ENCODE peak calls at places on chromosome 9, in nine cellular contexts. One of them, this sample, is unnamed.

GRCh38 chr9:110029815-110030480 is 178.0 kb downstream of the C9orf152 start:
- ATAC-seq in heart left ventricle: no peak
- ATAC-seq in activated naive CD8-positive, alpha-beta T cell treated with anti-CD3 and anti-CD28 coated beads, Interleukin-2, amount 50 U/mL, for 24 hours: no peak
- ATAC-seq in activated T-cell treated with anti-CD3 and anti-CD28 coated beads, Interleukin-2, amount 50 U/mL, for 4 hours: no peak
- ATAC-seq in Right ventricle myocardium inferior: peak
- ATAC-seq in omental fat pad: no peak
- ATAC-seq in CD4-positive, alpha-beta T cell: peak
- ATAC-seq in stimulated activated naive CD8-positive, alpha-beta T cell treated with anti-CD3 and anti-CD28 coated beads, Interleukin-15, amount 100 ng/mL, for 72 hours: no peak
- ATAC-seq in body of pancreas: no peak
- ATAC-seq in this sample: no peak

GRCh38 chr9:36319183-36319582 is 60.9 kb upstream of the GNE start:
- ATAC-seq in heart left ventricle: no peak
- ATAC-seq in activated naive CD8-positive, alpha-beta T cell treated with anti-CD3 and anti-CD28 coated beads, Interleukin-2, amount 50 U/mL, for 24 hours: no peak
- ATAC-seq in activated T-cell treated with anti-CD3 and anti-CD28 coated beads, Interleukin-2, amount 50 U/mL, for 4 hours: no peak
- ATAC-seq in Right ventricle myocardium inferior: no peak
- ATAC-seq in omental fat pad: no peak
- ATAC-seq in CD4-positive, alpha-beta T cell: no peak
- ATAC-seq in stimulated activated naive CD8-positive, alpha-beta T cell treated with anti-CD3 and anti-CD28 coated beads, Interleukin-15, amount 100 ng/mL, for 72 hours: no peak
- ATAC-seq in body of pancreas: no peak
- ATAC-seq in this sample: no peak

GRCh38 chr9:81116340-81117207 is 572.8 kb downstream of the TLE1 start:
- ATAC-seq in heart left ventricle: no peak
- ATAC-seq in activated naive CD8-positive, alpha-beta T cell treated with anti-CD3 and anti-CD28 coated beads, Interleukin-2, amount 50 U/mL, for 24 hours: no peak
- ATAC-seq in activated T-cell treated with anti-CD3 and anti-CD28 coated beads, Interleukin-2, amount 50 U/mL, for 4 hours: no peak
- ATAC-seq in Right ventricle myocardium inferior: no peak
- ATAC-seq in omental fat pad: no peak
- ATAC-seq in CD4-positive, alpha-beta T cell: no peak
- ATAC-seq in stimulated activated naive CD8-positive, alpha-beta T cell treated with anti-CD3 and anti-CD28 coated beads, Interleukin-15, amount 100 ng/mL, for 72 hours: no peak
- ATAC-seq in body of pancreas: no peak
- ATAC-seq in this sample: no peak

GRCh38 chr9:78919701-78920100 is 622.8 kb downstream of the PSAT1 start:
- ATAC-seq in heart left ventricle: no peak
- ATAC-seq in activated naive CD8-positive, alpha-beta T cell treated with anti-CD3 and anti-CD28 coated beads, Interleukin-2, amount 50 U/mL, for 24 hours: no peak
- ATAC-seq in activated T-cell treated with anti-CD3 and anti-CD28 coated beads, Interleukin-2, amount 50 U/mL, for 4 hours: no peak
- ATAC-seq in Right ventricle myocardium inferior: no peak
- ATAC-seq in omental fat pad: no peak
- ATAC-seq in CD4-positive, alpha-beta T cell: no peak
- ATAC-seq in stimulated activated naive CD8-positive, alpha-beta T cell treated with anti-CD3 and anti-CD28 coated beads, Interleukin-15, amount 100 ng/mL, for 72 hours: no peak
- ATAC-seq in body of pancreas: no peak
- ATAC-seq in this sample: no peak

GRCh38 chr9:99445377-99445891 is 223.4 kb downstream of the SEC61B start:
- ATAC-seq in heart left ventricle: peak
- ATAC-seq in activated naive CD8-positive, alpha-beta T cell treated with anti-CD3 and anti-CD28 coated beads, Interleukin-2, amount 50 U/mL, for 24 hours: no peak
- ATAC-seq in activated T-cell treated with anti-CD3 and anti-CD28 coated beads, Interleukin-2, amount 50 U/mL, for 4 hours: no peak
- ATAC-seq in Right ventricle myocardium inferior: peak
- ATAC-seq in omental fat pad: peak
- ATAC-seq in CD4-positive, alpha-beta T cell: no peak
- ATAC-seq in stimulated activated naive CD8-positive, alpha-beta T cell treated with anti-CD3 and anti-CD28 coated beads, Interleukin-15, amount 100 ng/mL, for 72 hours: no peak
- ATAC-seq in body of pancreas: peak
- ATAC-seq in this sample: peak

GRCh38 chr9:117491491-117491890 is 76.6 kb upstream of the ASTN2 start:
- ATAC-seq in heart left ventricle: no peak
- ATAC-seq in activated naive CD8-positive, alpha-beta T cell treated with anti-CD3 and anti-CD28 coated beads, Interleukin-2, amount 50 U/mL, for 24 hours: no peak
- ATAC-seq in activated T-cell treated with anti-CD3 and anti-CD28 coated beads, Interleukin-2, amount 50 U/mL, for 4 hours: no peak
- ATAC-seq in Right ventricle myocardium inferior: no peak
- ATAC-seq in omental fat pad: no peak
- ATAC-seq in CD4-positive, alpha-beta T cell: no peak
- ATAC-seq in stimulated activated naive CD8-positive, alpha-beta T cell treated with anti-CD3 and anti-CD28 coated beads, Interleukin-15, amount 100 ng/mL, for 72 hours: no peak
- ATAC-seq in body of pancreas: peak
- ATAC-seq in this sample: no peak

GRCh38 chr9:69076550-69076949 is 41.0 kb downstream of the FXN start:
- ATAC-seq in heart left ventricle: peak
- ATAC-seq in activated naive CD8-positive, alpha-beta T cell treated with anti-CD3 and anti-CD28 coated beads, Interleukin-2, amount 50 U/mL, for 24 hours: no peak
- ATAC-seq in activated T-cell treated with anti-CD3 and anti-CD28 coated beads, Interleukin-2, amount 50 U/mL, for 4 hours: no peak
- ATAC-seq in Right ventricle myocardium inferior: no peak
- ATAC-seq in omental fat pad: peak
- ATAC-seq in CD4-positive, alpha-beta T cell: no peak
- ATAC-seq in stimulated activated naive CD8-positive, alpha-beta T cell treated with anti-CD3 and anti-CD28 coated beads, Interleukin-15, amount 100 ng/mL, for 72 hours: no peak
- ATAC-seq in body of pancreas: no peak
- ATAC-seq in this sample: peak

GRCh38 chr9:90846770-90847419 is 45.3 kb downstream of the SYK start:
- ATAC-seq in heart left ventricle: no peak
- ATAC-seq in activated naive CD8-positive, alpha-beta T cell treated with anti-CD3 and anti-CD28 coated beads, Interleukin-2, amount 50 U/mL, for 24 hours: no peak
- ATAC-seq in activated T-cell treated with anti-CD3 and anti-CD28 coated beads, Interleukin-2, amount 50 U/mL, for 4 hours: no peak
- ATAC-seq in Right ventricle myocardium inferior: no peak
- ATAC-seq in omental fat pad: no peak
- ATAC-seq in CD4-positive, alpha-beta T cell: no peak
- ATAC-seq in stimulated activated naive CD8-positive, alpha-beta T cell treated with anti-CD3 and anti-CD28 coated beads, Interleukin-15, amount 100 ng/mL, for 72 hours: no peak
- ATAC-seq in body of pancreas: no peak
- ATAC-seq in this sample: no peak

GRCh38 chr9:18437315-18438200 is 36.4 kb upstream of the ADAMTSL1 start:
- ATAC-seq in heart left ventricle: peak
- ATAC-seq in activated naive CD8-positive, alpha-beta T cell treated with anti-CD3 and anti-CD28 coated beads, Interleukin-2, amount 50 U/mL, for 24 hours: no peak
- ATAC-seq in activated T-cell treated with anti-CD3 and anti-CD28 coated beads, Interleukin-2, amount 50 U/mL, for 4 hours: no peak
- ATAC-seq in Right ventricle myocardium inferior: peak
- ATAC-seq in omental fat pad: peak
- ATAC-seq in CD4-positive, alpha-beta T cell: no peak
- ATAC-seq in stimulated activated naive CD8-positive, alpha-beta T cell treated with anti-CD3 and anti-CD28 coated beads, Interleukin-15, amount 100 ng/mL, for 72 hours: no peak
- ATAC-seq in body of pancreas: peak
- ATAC-seq in this sample: peak

GRCh38 chr9:859251-859650 is 17.8 kb downstream of the DMRT1 start:
- ATAC-seq in heart left ventricle: no peak
- ATAC-seq in activated naive CD8-positive, alpha-beta T cell treated with anti-CD3 and anti-CD28 coated beads, Interleukin-2, amount 50 U/mL, for 24 hours: no peak
- ATAC-seq in activated T-cell treated with anti-CD3 and anti-CD28 coated beads, Interleukin-2, amount 50 U/mL, for 4 hours: no peak
- ATAC-seq in Right ventricle myocardium inferior: no peak
- ATAC-seq in omental fat pad: no peak
- ATAC-seq in CD4-positive, alpha-beta T cell: no peak
- ATAC-seq in stimulated activated naive CD8-positive, alpha-beta T cell treated with anti-CD3 and anti-CD28 coated beads, Interleukin-15, amount 100 ng/mL, for 72 hours: no peak
- ATAC-seq in body of pancreas: no peak
- ATAC-seq in this sample: no peak

GRCh38 chr9:90107021-90107771 is 502.4 kb downstream of the GADD45G start:
- ATAC-seq in heart left ventricle: peak
- ATAC-seq in activated naive CD8-positive, alpha-beta T cell treated with anti-CD3 and anti-CD28 coated beads, Interleukin-2, amount 50 U/mL, for 24 hours: no peak
- ATAC-seq in activated T-cell treated with anti-CD3 and anti-CD28 coated beads, Interleukin-2, amount 50 U/mL, for 4 hours: no peak
- ATAC-seq in Right ventricle myocardium inferior: peak
- ATAC-seq in omental fat pad: no peak
- ATAC-seq in CD4-positive, alpha-beta T cell: no peak
- ATAC-seq in stimulated activated naive CD8-positive, alpha-beta T cell treated with anti-CD3 and anti-CD28 coated beads, Interleukin-15, amount 100 ng/mL, for 72 hours: no peak
- ATAC-seq in body of pancreas: peak
- ATAC-seq in this sample: peak

GRCh38 chr9:109245300-109245897 is 75.5 kb downstream of the EPB41L4B start:
- ATAC-seq in heart left ventricle: peak
- ATAC-seq in activated naive CD8-positive, alpha-beta T cell treated with anti-CD3 and anti-CD28 coated beads, Interleukin-2, amount 50 U/mL, for 24 hours: no peak
- ATAC-seq in activated T-cell treated with anti-CD3 and anti-CD28 coated beads, Interleukin-2, amount 50 U/mL, for 4 hours: no peak
- ATAC-seq in Right ventricle myocardium inferior: peak
- ATAC-seq in omental fat pad: no peak
- ATAC-seq in CD4-positive, alpha-beta T cell: no peak
- ATAC-seq in stimulated activated naive CD8-positive, alpha-beta T cell treated with anti-CD3 and anti-CD28 coated beads, Interleukin-15, amount 100 ng/mL, for 72 hours: no peak
- ATAC-seq in body of pancreas: no peak
- ATAC-seq in this sample: no peak

GRCh38 chr9:89746385-89747116 is 141.7 kb downstream of the GADD45G start:
- ATAC-seq in heart left ventricle: peak
- ATAC-seq in activated naive CD8-positive, alpha-beta T cell treated with anti-CD3 and anti-CD28 coated beads, Interleukin-2, amount 50 U/mL, for 24 hours: no peak
- ATAC-seq in activated T-cell treated with anti-CD3 and anti-CD28 coated beads, Interleukin-2, amount 50 U/mL, for 4 hours: no peak
- ATAC-seq in Right ventricle myocardium inferior: peak
- ATAC-seq in omental fat pad: no peak
- ATAC-seq in CD4-positive, alpha-beta T cell: no peak
- ATAC-seq in stimulated activated naive CD8-positive, alpha-beta T cell treated with anti-CD3 and anti-CD28 coated beads, Interleukin-15, amount 100 ng/mL, for 72 hours: no peak
- ATAC-seq in body of pancreas: peak
- ATAC-seq in this sample: peak

GRCh38 chr9:87944096-87944495 is 26.3 kb downstream of the SPATA31C1 start:
- ATAC-seq in heart left ventricle: no peak
- ATAC-seq in activated naive CD8-positive, alpha-beta T cell treated with anti-CD3 and anti-CD28 coated beads, Interleukin-2, amount 50 U/mL, for 24 hours: no peak
- ATAC-seq in activated T-cell treated with anti-CD3 and anti-CD28 coated beads, Interleukin-2, amount 50 U/mL, for 4 hours: no peak
- ATAC-seq in Right ventricle myocardium inferior: no peak
- ATAC-seq in omental fat pad: no peak
- ATAC-seq in CD4-positive, alpha-beta T cell: no peak
- ATAC-seq in stimulated activated naive CD8-positive, alpha-beta T cell treated with anti-CD3 and anti-CD28 coated beads, Interleukin-15, amount 100 ng/mL, for 72 hours: no peak
- ATAC-seq in body of pancreas: no peak
- ATAC-seq in this sample: no peak

GRCh38 chr9:8430945-8431344 is 631.4 kb upstream of the DMAC1 start:
- ATAC-seq in heart left ventricle: no peak
- ATAC-seq in activated naive CD8-positive, alpha-beta T cell treated with anti-CD3 and anti-CD28 coated beads, Interleukin-2, amount 50 U/mL, for 24 hours: peak
- ATAC-seq in activated T-cell treated with anti-CD3 and anti-CD28 coated beads, Interleukin-2, amount 50 U/mL, for 4 hours: peak
- ATAC-seq in Right ventricle myocardium inferior: no peak
- ATAC-seq in omental fat pad: no peak
- ATAC-seq in CD4-positive, alpha-beta T cell: no peak
- ATAC-seq in stimulated activated naive CD8-positive, alpha-beta T cell treated with anti-CD3 and anti-CD28 coated beads, Interleukin-15, amount 100 ng/mL, for 72 hours: peak
- ATAC-seq in body of pancreas: no peak
- ATAC-seq in this sample: no peak

GRCh38 chr9:115946530-115946929 is 207.1 kb upstream of the PAPPA start:
- ATAC-seq in heart left ventricle: no peak
- ATAC-seq in activated naive CD8-positive, alpha-beta T cell treated with anti-CD3 and anti-CD28 coated beads, Interleukin-2, amount 50 U/mL, for 24 hours: no peak
- ATAC-seq in activated T-cell treated with anti-CD3 and anti-CD28 coated beads, Interleukin-2, amount 50 U/mL, for 4 hours: no peak
- ATAC-seq in Right ventricle myocardium inferior: no peak
- ATAC-seq in omental fat pad: no peak
- ATAC-seq in CD4-positive, alpha-beta T cell: no peak
- ATAC-seq in stimulated activated naive CD8-positive, alpha-beta T cell treated with anti-CD3 and anti-CD28 coated beads, Interleukin-15, amount 100 ng/mL, for 72 hours: no peak
- ATAC-seq in body of pancreas: no peak
- ATAC-seq in this sample: no peak

GRCh38 chr9:95370064-95370463 is 52.6 kb upstream of the FANCC start:
- ATAC-seq in heart left ventricle: no peak
- ATAC-seq in activated naive CD8-positive, alpha-beta T cell treated with anti-CD3 and anti-CD28 coated beads, Interleukin-2, amount 50 U/mL, for 24 hours: no peak
- ATAC-seq in activated T-cell treated with anti-CD3 and anti-CD28 coated beads, Interleukin-2, amount 50 U/mL, for 4 hours: no peak
- ATAC-seq in Right ventricle myocardium inferior: no peak
- ATAC-seq in omental fat pad: peak
- ATAC-seq in CD4-positive, alpha-beta T cell: no peak
- ATAC-seq in stimulated activated naive CD8-positive, alpha-beta T cell treated with anti-CD3 and anti-CD28 coated beads, Interleukin-15, amount 100 ng/mL, for 72 hours: no peak
- ATAC-seq in body of pancreas: no peak
- ATAC-seq in this sample: peak

GRCh38 chr9:90287567-90288274 is 354.9 kb downstream of the DIRAS2 start:
- ATAC-seq in heart left ventricle: no peak
- ATAC-seq in activated naive CD8-positive, alpha-beta T cell treated with anti-CD3 and anti-CD28 coated beads, Interleukin-2, amount 50 U/mL, for 24 hours: no peak
- ATAC-seq in activated T-cell treated with anti-CD3 and anti-CD28 coated beads, Interleukin-2, amount 50 U/mL, for 4 hours: peak
- ATAC-seq in Right ventricle myocardium inferior: no peak
- ATAC-seq in omental fat pad: no peak
- ATAC-seq in CD4-positive, alpha-beta T cell: no peak
- ATAC-seq in stimulated activated naive CD8-positive, alpha-beta T cell treated with anti-CD3 and anti-CD28 coated beads, Interleukin-15, amount 100 ng/mL, for 72 hours: peak
- ATAC-seq in body of pancreas: no peak
- ATAC-seq in this sample: no peak

GRCh38 chr9:76591256-76591950 is 132.4 kb downstream of the GCNT1 start:
- ATAC-seq in heart left ventricle: no peak
- ATAC-seq in activated naive CD8-positive, alpha-beta T cell treated with anti-CD3 and anti-CD28 coated beads, Interleukin-2, amount 50 U/mL, for 24 hours: no peak
- ATAC-seq in activated T-cell treated with anti-CD3 and anti-CD28 coated beads, Interleukin-2, amount 50 U/mL, for 4 hours: no peak
- ATAC-seq in Right ventricle myocardium inferior: peak
- ATAC-seq in omental fat pad: no peak
- ATAC-seq in CD4-positive, alpha-beta T cell: no peak
- ATAC-seq in stimulated activated naive CD8-positive, alpha-beta T cell treated with anti-CD3 and anti-CD28 coated beads, Interleukin-15, amount 100 ng/mL, for 72 hours: no peak
- ATAC-seq in body of pancreas: no peak
- ATAC-seq in this sample: no peak

GRCh38 chr9:591292-591691 is 250.2 kb upstream of the DMRT1 start:
- ATAC-seq in heart left ventricle: peak
- ATAC-seq in activated naive CD8-positive, alpha-beta T cell treated with anti-CD3 and anti-CD28 coated beads, Interleukin-2, amount 50 U/mL, for 24 hours: no peak
- ATAC-seq in activated T-cell treated with anti-CD3 and anti-CD28 coated beads, Interleukin-2, amount 50 U/mL, for 4 hours: no peak
- ATAC-seq in Right ventricle myocardium inferior: peak
- ATAC-seq in omental fat pad: no peak
- ATAC-seq in CD4-positive, alpha-beta T cell: no peak
- ATAC-seq in stimulated activated naive CD8-positive, alpha-beta T cell treated with anti-CD3 and anti-CD28 coated beads, Interleukin-15, amount 100 ng/mL, for 72 hours: no peak
- ATAC-seq in body of pancreas: peak
- ATAC-seq in this sample: no peak

GRCh38 chr9:116713266-116713665 is 26.2 kb downstream of the TRIM32 start:
- ATAC-seq in heart left ventricle: no peak
- ATAC-seq in activated naive CD8-positive, alpha-beta T cell treated with anti-CD3 and anti-CD28 coated beads, Interleukin-2, amount 50 U/mL, for 24 hours: no peak
- ATAC-seq in activated T-cell treated with anti-CD3 and anti-CD28 coated beads, Interleukin-2, amount 50 U/mL, for 4 hours: no peak
- ATAC-seq in Right ventricle myocardium inferior: no peak
- ATAC-seq in omental fat pad: no peak
- ATAC-seq in CD4-positive, alpha-beta T cell: no peak
- ATAC-seq in stimulated activated naive CD8-positive, alpha-beta T cell treated with anti-CD3 and anti-CD28 coated beads, Interleukin-15, amount 100 ng/mL, for 72 hours: no peak
- ATAC-seq in body of pancreas: no peak
- ATAC-seq in this sample: no peak

GRCh38 chr9:6433405-6433804 is 20.4 kb downstream of the UHRF2 start:
- ATAC-seq in heart left ventricle: no peak
- ATAC-seq in activated naive CD8-positive, alpha-beta T cell treated with anti-CD3 and anti-CD28 coated beads, Interleukin-2, amount 50 U/mL, for 24 hours: peak
- ATAC-seq in activated T-cell treated with anti-CD3 and anti-CD28 coated beads, Interleukin-2, amount 50 U/mL, for 4 hours: peak
- ATAC-seq in Right ventricle myocardium inferior: no peak
- ATAC-seq in omental fat pad: no peak
- ATAC-seq in CD4-positive, alpha-beta T cell: peak
- ATAC-seq in stimulated activated naive CD8-positive, alpha-beta T cell treated with anti-CD3 and anti-CD28 coated beads, Interleukin-15, amount 100 ng/mL, for 72 hours: no peak
- ATAC-seq in body of pancreas: no peak
- ATAC-seq in this sample: no peak

GRCh38 chr9:131297903-131298302 is 8.4 kb downstream of the PLPP7 start:
- ATAC-seq in heart left ventricle: peak
- ATAC-seq in activated naive CD8-positive, alpha-beta T cell treated with anti-CD3 and anti-CD28 coated beads, Interleukin-2, amount 50 U/mL, for 24 hours: no peak
- ATAC-seq in activated T-cell treated with anti-CD3 and anti-CD28 coated beads, Interleukin-2, amount 50 U/mL, for 4 hours: no peak
- ATAC-seq in Right ventricle myocardium inferior: peak
- ATAC-seq in omental fat pad: no peak
- ATAC-seq in CD4-positive, alpha-beta T cell: no peak
- ATAC-seq in stimulated activated naive CD8-positive, alpha-beta T cell treated with anti-CD3 and anti-CD28 coated beads, Interleukin-15, amount 100 ng/mL, for 72 hours: no peak
- ATAC-seq in body of pancreas: no peak
- ATAC-seq in this sample: no peak

GRCh38 chr9:130235558-130236435 is 29.8 kb upstream of the HMCN2 start:
- ATAC-seq in heart left ventricle: peak
- ATAC-seq in activated naive CD8-positive, alpha-beta T cell treated with anti-CD3 and anti-CD28 coated beads, Interleukin-2, amount 50 U/mL, for 24 hours: no peak
- ATAC-seq in activated T-cell treated with anti-CD3 and anti-CD28 coated beads, Interleukin-2, amount 50 U/mL, for 4 hours: no peak
- ATAC-seq in Right ventricle myocardium inferior: peak
- ATAC-seq in omental fat pad: no peak
- ATAC-seq in CD4-positive, alpha-beta T cell: peak
- ATAC-seq in stimulated activated naive CD8-positive, alpha-beta T cell treated with anti-CD3 and anti-CD28 coated beads, Interleukin-15, amount 100 ng/mL, for 72 hours: no peak
- ATAC-seq in body of pancreas: peak
- ATAC-seq in this sample: peak

This sample was measured in gastroesophageal sphincter.